ENCODE peak calls at places on chromosome X, in eight cellular contexts. J, Y, N, K, A, W, X and M are unnamed samples.

GRCh38 chrX:35726176-35726575 is 72.0 kb upstream of the MAGEB16 start:
- DNase-seq in J (peak), Y (peak), N (no peak), K (no peak), A (no peak), W (no peak), X (no peak), M (no peak)

GRCh38 chrX:27893871-27894270 is 86.1 kb downstream of the MAGEB10 start:
- DNase-seq in J (no peak), Y (no peak), N (no peak), K (no peak), A (no peak), W (no peak), X (no peak), M (no peak)

GRCh38 chrX:53433651-53434639 is at the start of gene HSD17B10:
- DNase-seq in J (peak), Y (peak), N (peak), K (peak), A (peak), W (peak), X (peak), M (peak)

GRCh38 chrX:72247206-72247944 is 8.5 kb upstream of the ERCC6L start:
- DNase-seq in J (peak), Y (no peak), N (no peak), K (no peak), A (peak), W (peak), X (no peak), M (no peak)

GRCh38 chrX:11190745-11191510 is 79.8 kb downstream of the HCCS start:
- DNase-seq in J (no peak), Y (no peak), N (no peak), K (no peak), A (peak), W (no peak), X (no peak), M (no peak)

GRCh38 chrX:84155938-84156337 is 32.1 kb downstream of the RPS6KA6 start:
- DNase-seq in J (no peak), Y (no peak), N (no peak), K (no peak), A (no peak), W (no peak), X (no peak), M (no peak)

GRCh38 chrX:39969099-39969825 is 128.5 kb downstream of the BCOR start:
- DNase-seq in J (no peak), Y (no peak), N (no peak), K (no peak), A (no peak), W (no peak), X (no peak), M (no peak)

GRCh38 chrX:143788265-143788664 is 67.7 kb upstream of the SPANXN2 start:
- DNase-seq in J (peak), Y (peak), N (no peak), K (no peak), A (no peak), W (no peak), X (no peak), M (no peak)

GRCh38 chrX:7054219-7055206 is 93.0 kb upstream of the STS start:
- DNase-seq in J (no peak), Y (peak), N (no peak), K (no peak), A (no peak), W (no peak), X (no peak), M (no peak)

GRCh38 chrX:80335062-80335830 is 85.0 kb upstream of the TENT5D start:
- DNase-seq in J (peak), Y (no peak), N (no peak), K (no peak), A (peak), W (peak), X (no peak), M (no peak)

GRCh38 chrX:74449322-74449936 is 28.1 kb downstream of the SLC16A2 start:
- DNase-seq in J (no peak), Y (no peak), N (no peak), K (peak), A (no peak), W (no peak), X (no peak), M (no peak)

GRCh38 chrX:858542-859078 is 228.0 kb downstream of the SHOX start:
- DNase-seq in J (no peak), Y (no peak), N (no peak), K (no peak), A (no peak), W (no peak), X (no peak), M (no peak)

GRCh38 chrX:69093960-69094935 is 71.0 kb downstream of the PJA1 start:
- DNase-seq in J (peak), Y (peak), N (peak), K (peak), A (peak), W (no peak), X (peak), M (peak)

GRCh38 chrX:118039591-118039990 is 77.0 kb downstream of the KLHL13 start:
- DNase-seq in J (no peak), Y (no peak), N (no peak), K (no peak), A (no peak), W (no peak), X (no peak), M (no peak)

GRCh38 chrX:39907964-39908616 is 189.7 kb downstream of the BCOR start:
- DNase-seq in J (peak), Y (peak), N (peak), K (peak), A (peak), W (peak), X (peak), M (no peak)

GRCh38 chrX:97309717-97310116 is 426.0 kb downstream of the RPA4 start:
- DNase-seq in J (no peak), Y (no peak), N (no peak), K (no peak), A (no peak), W (no peak), X (no peak), M (no peak)

GRCh38 chrX:17497193-17497592 is 122.2 kb downstream of the NHS start:
- DNase-seq in J (no peak), Y (no peak), N (no peak), K (no peak), A (no peak), W (no peak), X (no peak), M (no peak)

GRCh38 chrX:137031517-137032377 is 2.0 kb downstream of the GPR101 start:
- DNase-seq in J (peak), Y (peak), N (peak), K (no peak), A (no peak), W (no peak), X (peak), M (no peak)
- H3K4me3 ChIP-seq in J (peak), Y (peak), N (peak), K (no peak), A (no peak), W (no peak), X (peak), M (peak)

GRCh38 chrX:30488092-30488491 is 89.5 kb downstream of the TASL start:
- DNase-seq in J (peak), Y (peak), N (no peak), K (peak), A (no peak), W (no peak), X (no peak), M (no peak)
- TF ChIP-seq CTCF in J (peak), Y (peak), N (no peak), K (peak), A (no peak), W (no peak), X (peak), M (no peak)

DNA sequence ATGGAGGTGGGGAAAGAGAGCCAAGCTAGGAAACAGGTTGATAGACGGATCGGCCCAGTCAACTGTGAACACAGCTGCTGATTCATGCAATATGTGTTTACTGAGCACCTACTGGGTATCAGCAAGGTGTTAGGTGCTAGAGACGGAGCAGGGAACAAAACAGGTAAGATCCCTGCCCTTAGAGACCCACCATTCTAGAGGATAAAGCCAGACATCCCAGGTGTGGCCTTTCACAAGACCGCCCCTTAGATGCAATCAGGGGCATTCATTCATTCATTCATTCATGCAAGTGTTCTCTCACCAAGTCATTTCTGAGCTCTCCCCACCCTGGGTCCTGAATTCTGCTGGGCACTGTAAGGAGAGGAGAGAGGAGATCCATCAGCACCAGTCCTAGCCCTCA is 20.2 kb upstream of the MTM1 start:
- DNase-seq in J (no peak), Y (no peak), N (no peak), K (no peak), A (no peak), W (no peak), X (no peak), M (no peak)
- H3K4me3 ChIP-seq in J (no peak), Y (no peak), N (no peak), K (no peak), A (no peak), W (no peak), X (peak), M (peak)

GRCh38 chrX:70549429-70549828 is 104.8 kb downstream of the DLG3 start:
- DNase-seq in J (no peak), Y (no peak), N (no peak), K (no peak), A (no peak), W (no peak), X (no peak), M (no peak)
- TF ChIP-seq CTCF in J (no peak), Y (no peak), N (no peak), K (no peak), A (no peak), W (no peak), X (no peak), M (no peak)

DNA sequence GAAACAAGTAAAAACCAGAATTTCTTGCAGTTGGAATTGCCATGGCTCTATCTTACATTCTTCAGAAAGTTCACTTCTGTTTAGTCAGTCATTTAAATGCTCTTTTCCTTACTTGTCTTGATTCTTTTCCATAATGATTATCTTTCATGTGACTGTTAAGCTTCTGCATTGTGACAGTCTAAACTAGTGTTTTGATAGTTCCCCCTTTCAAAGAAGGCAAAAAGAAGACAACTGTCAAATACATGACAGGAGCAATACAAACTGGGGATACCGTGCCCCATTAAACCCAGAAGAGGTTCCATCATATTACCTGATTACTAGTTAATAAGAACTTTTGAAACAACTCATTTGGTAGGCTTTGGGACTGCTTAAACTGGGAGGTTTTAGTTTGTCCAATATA is 476.2 kb downstream of the PCDH19 start:
- DNase-seq in J (no peak), Y (no peak), N (no peak), K (no peak), A (no peak), W (no peak), X (no peak), M (no peak)
- H3K4me3 ChIP-seq in J (no peak), Y (no peak), N (no peak), K (no peak), A (no peak), W (no peak), X (no peak), M (no peak)

GRCh38 chrX:107677501-107677901 is 49.2 kb downstream of the PRPS1 start:
- DNase-seq in J (peak), Y (peak), N (no peak), K (no peak), A (no peak), W (no peak), X (no peak), M (no peak)
- TF ChIP-seq CTCF in J (no peak), Y (no peak), N (no peak), K (no peak), A (no peak), W (no peak), X (no peak), M (no peak)

GRCh38 chrX:45762699-45763647 is 562.3 kb upstream of the DIPK2B start:
- DNase-seq in J (no peak), Y (peak), N (no peak), K (no peak), A (no peak), W (no peak), X (no peak), M (no peak)
- H3K4me3 ChIP-seq in J (no peak), Y (no peak), N (peak), K (no peak), A (no peak), W (no peak), X (peak), M (no peak)